ENCODE peak calls at places on chromosome 10, in eight cellular contexts. One of them, this sample, is unnamed.

GRCh38 chr10:22927661-22928403 is at the start of gene ARMC3:
- DNase-seq in breast epithelium: peak
- DNase-seq in GM23338: peak
- DNase-seq in fibroblast of the aortic adventitia: peak
- DNase-seq in cardiac fibroblast: peak
- DNase-seq in H1: peak
- DNase-seq in left ventricle myocardium inferior: peak
- DNase-seq in Ammon's horn: peak
- DNase-seq in this sample: no peak

GRCh38 chr10:51109821-51110533 is 35.7 kb downstream of the PRKG1 start:
- DNase-seq in breast epithelium: no peak
- DNase-seq in GM23338: no peak
- DNase-seq in fibroblast of the aortic adventitia: peak
- DNase-seq in cardiac fibroblast: peak
- DNase-seq in H1: no peak
- DNase-seq in left ventricle myocardium inferior: no peak
- DNase-seq in Ammon's horn: no peak
- DNase-seq in this sample: no peak

GRCh38 chr10:73601486-73601921 is 10.4 kb upstream of the USP54 start:
- DNase-seq in breast epithelium: peak
- DNase-seq in GM23338: peak
- DNase-seq in fibroblast of the aortic adventitia: no peak
- DNase-seq in cardiac fibroblast: no peak
- DNase-seq in H1: no peak
- DNase-seq in left ventricle myocardium inferior: no peak
- DNase-seq in Ammon's horn: no peak
- DNase-seq in this sample: peak

GRCh38 chr10:1465421-1465902 is 271.9 kb downstream of the ADARB2 start:
- DNase-seq in breast epithelium: no peak
- DNase-seq in GM23338: no peak
- DNase-seq in fibroblast of the aortic adventitia: no peak
- DNase-seq in cardiac fibroblast: no peak
- DNase-seq in H1: no peak
- DNase-seq in left ventricle myocardium inferior: no peak
- DNase-seq in Ammon's horn: no peak
- DNase-seq in this sample: no peak

GRCh38 chr10:63977329-63977923 is 456.2 kb downstream of the REEP3 start:
- DNase-seq in breast epithelium: no peak
- DNase-seq in GM23338: peak
- DNase-seq in fibroblast of the aortic adventitia: peak
- DNase-seq in cardiac fibroblast: peak
- DNase-seq in H1: no peak
- DNase-seq in left ventricle myocardium inferior: no peak
- DNase-seq in Ammon's horn: peak
- DNase-seq in this sample: no peak

GRCh38 chr10:132449051-132449825 is 52.2 kb downstream of the PWWP2B start:
- DNase-seq in breast epithelium: no peak
- DNase-seq in GM23338: no peak
- DNase-seq in fibroblast of the aortic adventitia: peak
- DNase-seq in cardiac fibroblast: no peak
- DNase-seq in H1: no peak
- DNase-seq in left ventricle myocardium inferior: no peak
- DNase-seq in Ammon's horn: no peak
- DNase-seq in this sample: peak

GRCh38 chr10:878895-879294 is 52.6 kb downstream of the LARP4B start:
- DNase-seq in breast epithelium: no peak
- DNase-seq in GM23338: no peak
- DNase-seq in fibroblast of the aortic adventitia: no peak
- DNase-seq in cardiac fibroblast: no peak
- DNase-seq in H1: no peak
- DNase-seq in left ventricle myocardium inferior: no peak
- DNase-seq in Ammon's horn: no peak
- DNase-seq in this sample: no peak

GRCh38 chr10:102229810-102230263 is 3.7 kb downstream of the ELOVL3 start:
- DNase-seq in breast epithelium: peak
- DNase-seq in GM23338: peak
- DNase-seq in fibroblast of the aortic adventitia: peak
- DNase-seq in cardiac fibroblast: peak
- DNase-seq in H1: no peak
- DNase-seq in left ventricle myocardium inferior: peak
- DNase-seq in Ammon's horn: peak
- DNase-seq in this sample: peak

This sample was measured in Daoy.